ENCODE peak calls at places on chromosome 19, in four cellular contexts. H is stimulated activated CD4-positive, alpha-beta T cell treated with anti-CD3 and anti-CD28 coated beads, TNF-alpha, amount 100 ng/mL, for 1 hour; J is brain microvascular endothelial cell; T is GDM1. A is an unnamed sample.
A peak's percentile ranks its signal among the peaks of the same experiment; 100 is the strongest.

GRCh38 chr19:31528261-31528660 is 179.0 kb upstream of the TSHZ3 start:
- DNase-seq in H (no peak), J (no peak), T (no peak), A (no peak)

GRCh38 chr19:54266133-54266532 is 9.1 kb upstream of the LILRB5 start:
- DNase-seq in H (peak; percentile 12), J (peak; percentile 74), T (peak; percentile 55), A (peak; percentile 54)

GRCh38 chr19:5514001-5514400 is 53.8 kb downstream of the TINCR start:
- DNase-seq in H (no peak), J (no peak), T (no peak), A (no peak)

GRCh38 chr19:4524808-4525562 is 6.7 kb upstream of the PLIN4 start:
- DNase-seq in H (peak; percentile 41), J (peak; percentile 28), T (peak; percentile 57), A (peak; percentile 51)

GRCh38 chr19:2523630-2524311 is 47.8 kb downstream of the GADD45B start:
- DNase-seq in H (no peak), J (peak; percentile 73), T (no peak), A (no peak)

GRCh38 chr19:6717441-6717971 is 2.9 kb downstream of the C3 start:
- DNase-seq in H (no peak), J (no peak), T (no peak), A (no peak)

GRCh38 chr19:8641908-8642547 is 11.6 kb downstream of the NFILZ start:
- DNase-seq in H (no peak), J (peak; percentile 68), T (peak; percentile 34), A (no peak)

GRCh38 chr19:44912854-44913253 is 1.6 kb upstream of the APOC1 start:
- DNase-seq in H (no peak), J (no peak), T (no peak), A (no peak)

GRCh38 chr19:49911381-49912145 is 14.9 kb upstream of the IL4I1 start:
- DNase-seq in H (no peak), J (no peak), T (peak; percentile 16), A (no peak)

GRCh38 chr19:535017-535835 is 3.7 kb downstream of the CDC34 start:
- DNase-seq in H (no peak), J (no peak), T (no peak), A (no peak)

A was measured in activated CD8-positive, alpha-beta memory T cell treated with anti-CD3 and anti-CD28 coated beads for 1 hour.